ENCODE peak calls at places on chromosomes 16 and 17, in five cellular contexts. U is Caco-2; O is NAMALWA; X is central memory CD4-positive, alpha-beta T cell; B is lower leg skin. Y is an unnamed sample.

GRCh38 chr16:12675852-12676251 is 127.8 kb downstream of the CPPED1 start:
- DNase-seq in U (peak; percentile 7), O (no peak), X (no peak), B (no peak), Y (no peak)

GRCh38 chr16:59168715-59169114 is 434.6 kb upstream of the GOT2 start:
- DNase-seq in U (no peak), O (no peak), X (no peak), B (no peak), Y (no peak)

GRCh38 chr17:78535285-78536197 is 41.7 kb downstream of the DNAH17 start:
- DNase-seq in U (no peak), O (no peak), X (peak; percentile 27), B (no peak), Y (peak; percentile 72)

GRCh38 chr17:43216369-43216761 is 4.7 kb downstream of the TMEM106A start:
- DNase-seq in U (no peak), O (no peak), X (no peak), B (peak; percentile 14), Y (no peak)

GRCh38 chr16:23836404-23837291 is 865 bp downstream of the PRKCB start:
- DNase-seq in U (no peak), O (peak; percentile 90), X (peak; percentile 44), B (no peak), Y (no peak)

GRCh38 chr16:27778926-27779570 is 229.1 kb downstream of the KATNIP start:
- DNase-seq in U (no peak), O (no peak), X (no peak), B (no peak), Y (no peak)

GRCh38 chr17:62805234-62805633 is 2.9 kb downstream of the MARCHF10 start:
- DNase-seq in U (no peak), O (no peak), X (no peak), B (no peak), Y (no peak)

GRCh38 chr17:37089998-37090397 is 141.2 kb downstream of the AATF start:
- DNase-seq in U (no peak), O (peak; percentile 16), X (peak; percentile 67), B (no peak), Y (peak; percentile 84)

GRCh38 chr17:58427807-58428206 is 10.5 kb upstream of the RNF43 start:
- DNase-seq in U (no peak), O (no peak), X (no peak), B (no peak), Y (no peak)

GRCh38 chr17:75262112-75262606 is 480 bp downstream of the MRPS7 start:
- DNase-seq in U (no peak), O (no peak), X (no peak), B (no peak), Y (no peak)

GRCh38 chr16:22375117-22375962 is 921 bp upstream of the CDR2 start:
- DNase-seq in U (no peak), O (no peak), X (no peak), B (no peak), Y (peak; percentile 19)

GRCh38 chr16:28821874-28822519 is 802 bp upstream of the ATXN2L start:
- DNase-seq in U (no peak), O (no peak), X (no peak), B (no peak), Y (peak; percentile 14)

GRCh38 chr17:66126231-66126630 is 65.7 kb downstream of the CEP112 start:
- DNase-seq in U (no peak), O (no peak), X (no peak), B (no peak), Y (no peak)

GRCh38 chr17:32992360-32993033 is 850 bp downstream of the SPACA3 start:
- DNase-seq in U (no peak), O (no peak), X (no peak), B (peak; percentile 50), Y (no peak)

GRCh38 chr17:76585649-76586593 is at the start of gene ST6GALNAC2:
- DNase-seq in U (peak; percentile 81), O (no peak), X (peak; percentile 30), B (peak; percentile 89), Y (peak; percentile 55)

GRCh38 chr16:8727084-8727590 is 52.7 kb downstream of the ABAT start:
- DNase-seq in U (no peak), O (no peak), X (no peak), B (no peak), Y (no peak)

GRCh38 chr17:65277576-65277975 is 140.4 kb downstream of the RGS9 start:
- DNase-seq in U (no peak), O (no peak), X (no peak), B (peak; percentile 56), Y (no peak)

GRCh38 chr16:50494501-50495491 is 53.4 kb upstream of the NKD1 start:
- DNase-seq in U (no peak), O (no peak), X (no peak), B (peak; percentile 14), Y (no peak)

GRCh38 chr16:65817066-65817465 is 549.4 kb upstream of the CDH5 start:
- DNase-seq in U (no peak), O (no peak), X (no peak), B (no peak), Y (no peak)

GRCh38 chr17:50443492-50444051 is 17.6 kb downstream of the ACSF2 start:
- DNase-seq in U (peak; percentile 77), O (no peak), X (no peak), B (no peak), Y (no peak)

GRCh38 chr16:10878644-10879498 is 1.9 kb downstream of the CIITA start:
- DNase-seq in U (no peak), O (peak; percentile 74), X (no peak), B (peak; percentile 88), Y (peak; percentile 55)

GRCh38 chr17:43574896-43575525 is 28.9 kb upstream of the ETV4 start:
- DNase-seq in U (no peak), O (no peak), X (no peak), B (no peak), Y (no peak)

GRCh38 chr16:80433617-80434016 is 107.2 kb upstream of the DYNLRB2 start:
- DNase-seq in U (no peak), O (no peak), X (no peak), B (no peak), Y (no peak)

GRCh38 chr17:59435238-59435637 is 103.8 kb downstream of the YPEL2 start:
- DNase-seq in U (no peak), O (no peak), X (no peak), B (no peak), Y (peak; percentile 79)

GRCh38 chr17:72192409-72193192 is 71.8 kb downstream of the SOX9 start:
- DNase-seq in U (no peak), O (no peak), X (no peak), B (no peak), Y (no peak)

Y was measured in lung microvascular endothelial cell.